ENCODE peak calls at places on chromosome 4, in six cellular contexts. One of them, this sample, is unnamed.

GRCh38 chr4:68369474-68369805 is 19.6 kb upstream of the YTHDC1 start:
- DNase-seq in trophoblast cell: peak; percentile 88
- DNase-seq in IMR-90: no peak
- DNase-seq in mesenchymal stem cell: no peak
- DNase-seq in neuronal stem cell: no peak
- DNase-seq in H1: no peak
- DNase-seq in this sample: no peak

GRCh38 chr4:152634110-152634760 is 45.6 kb downstream of the TMEM154 start:
- DNase-seq in trophoblast cell: no peak
- DNase-seq in IMR-90: no peak
- DNase-seq in mesenchymal stem cell: no peak
- DNase-seq in neuronal stem cell: no peak
- DNase-seq in H1: no peak
- DNase-seq in this sample: no peak

GRCh38 chr4:147678796-147679549 is 5.0 kb downstream of the PRMT9 start:
- DNase-seq in trophoblast cell: peak; percentile 57
- DNase-seq in IMR-90: peak; percentile 41
- DNase-seq in mesenchymal stem cell: no peak
- DNase-seq in neuronal stem cell: no peak
- DNase-seq in H1: peak; percentile 75
- DNase-seq in this sample: peak; percentile 83

GRCh38 chr4:121009578-121010338 is 62.6 kb downstream of the NDNF start:
- DNase-seq in trophoblast cell: no peak
- DNase-seq in IMR-90: no peak
- DNase-seq in mesenchymal stem cell: no peak
- DNase-seq in neuronal stem cell: no peak
- DNase-seq in H1: no peak
- DNase-seq in this sample: no peak

GRCh38 chr4:145619639-145619996 is 433 bp downstream of the MMAA start:
- DNase-seq in trophoblast cell: peak; percentile 11
- DNase-seq in IMR-90: peak; percentile 57
- DNase-seq in mesenchymal stem cell: peak; percentile 66
- DNase-seq in neuronal stem cell: no peak
- DNase-seq in H1: no peak
- DNase-seq in this sample: no peak

GRCh38 chr4:67130411-67130810 is 414.9 kb downstream of the CENPC start:
- DNase-seq in trophoblast cell: no peak
- DNase-seq in IMR-90: no peak
- DNase-seq in mesenchymal stem cell: no peak
- DNase-seq in neuronal stem cell: no peak
- DNase-seq in H1: no peak
- DNase-seq in this sample: no peak

GRCh38 chr4:3872834-3873313 is 106.7 kb downstream of the ADRA2C start:
- DNase-seq in trophoblast cell: no peak
- DNase-seq in IMR-90: no peak
- DNase-seq in mesenchymal stem cell: no peak
- DNase-seq in neuronal stem cell: no peak
- DNase-seq in H1: no peak
- DNase-seq in this sample: peak; percentile 78

GRCh38 chr4:114911141-114911540 is 202.3 kb downstream of the NDST4 start:
- DNase-seq in trophoblast cell: no peak
- DNase-seq in IMR-90: no peak
- DNase-seq in mesenchymal stem cell: no peak
- DNase-seq in neuronal stem cell: no peak
- DNase-seq in H1: no peak
- DNase-seq in this sample: no peak

GRCh38 chr4:94621491-94622080 is 136.2 kb upstream of the BMPR1B start:
- DNase-seq in trophoblast cell: no peak
- DNase-seq in IMR-90: peak; percentile 61
- DNase-seq in mesenchymal stem cell: peak; percentile 57
- DNase-seq in neuronal stem cell: peak; percentile 23
- DNase-seq in H1: no peak
- DNase-seq in this sample: no peak

GRCh38 chr4:95599777-95600436 is 51.1 kb upstream of the UNC5C start:
- DNase-seq in trophoblast cell: no peak
- DNase-seq in IMR-90: no peak
- DNase-seq in mesenchymal stem cell: peak; percentile 78
- DNase-seq in neuronal stem cell: no peak
- DNase-seq in H1: no peak
- DNase-seq in this sample: no peak

GRCh38 chr4:182242793-182243192 is 409 bp upstream of the TENM3 start:
- DNase-seq in trophoblast cell: peak; percentile 88
- DNase-seq in IMR-90: peak; percentile 74
- DNase-seq in mesenchymal stem cell: peak; percentile 11
- DNase-seq in neuronal stem cell: no peak
- DNase-seq in H1: no peak
- DNase-seq in this sample: no peak

GRCh38 chr4:39617534-39617933 is 21.1 kb downstream of the SMIM14 start:
- DNase-seq in trophoblast cell: no peak
- DNase-seq in IMR-90: no peak
- DNase-seq in mesenchymal stem cell: no peak
- DNase-seq in neuronal stem cell: no peak
- DNase-seq in H1: no peak
- DNase-seq in this sample: no peak

DNA sequence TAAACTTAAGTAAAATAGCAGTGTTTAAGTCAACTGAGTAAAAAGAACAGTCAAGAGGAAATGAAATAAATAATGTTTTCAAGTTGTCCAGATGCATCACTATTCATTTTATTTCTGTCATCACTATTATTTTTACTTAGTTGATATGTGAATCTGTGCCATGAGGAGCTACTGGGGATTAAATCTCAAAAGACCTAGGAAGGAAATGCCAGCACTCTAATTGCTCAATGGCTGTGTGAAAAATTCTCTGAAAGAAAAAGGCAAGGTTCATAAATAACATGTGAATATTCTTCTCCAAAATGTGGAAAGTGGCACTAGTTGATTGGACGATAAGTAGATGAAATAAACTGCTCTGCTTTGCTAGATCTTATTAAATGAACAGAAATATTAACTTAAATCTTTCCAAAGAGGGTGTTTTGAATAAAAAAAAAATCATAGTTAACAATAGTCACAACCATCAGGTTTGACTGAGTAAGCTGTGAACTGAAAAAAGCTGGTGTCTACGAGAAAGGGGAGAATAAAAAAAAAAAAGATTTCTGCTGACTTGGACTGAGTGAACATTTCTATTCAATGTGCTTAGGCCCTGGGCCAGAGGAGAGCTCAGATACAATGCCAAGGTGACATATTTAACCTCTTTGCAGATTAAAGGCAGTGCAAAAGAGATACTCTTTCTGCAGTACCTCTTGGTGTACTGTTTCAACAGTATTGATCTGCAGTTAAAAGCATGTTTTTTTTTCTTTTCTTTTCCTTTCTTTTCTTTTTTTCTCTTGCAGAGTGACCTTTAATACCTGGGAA is 1.5 kb downstream of the SPARCL1 start:
- DNase-seq in trophoblast cell: no peak
- DNase-seq in IMR-90: no peak
- DNase-seq in mesenchymal stem cell: no peak
- DNase-seq in neuronal stem cell: no peak
- DNase-seq in H1: no peak
- DNase-seq in this sample: no peak
- H2BK120ac ChIP-seq in trophoblast cell: no peak overlapping the region
- H2BK120ac ChIP-seq in IMR-90: no peak overlapping the region
- H2BK120ac ChIP-seq in mesenchymal stem cell: no peak overlapping the region
- H2BK120ac ChIP-seq in neuronal stem cell: no peak overlapping the region
- H2BK120ac ChIP-seq in H1: no peak overlapping the region
- H2BK120ac ChIP-seq in this sample: no peak overlapping the region

DNA sequence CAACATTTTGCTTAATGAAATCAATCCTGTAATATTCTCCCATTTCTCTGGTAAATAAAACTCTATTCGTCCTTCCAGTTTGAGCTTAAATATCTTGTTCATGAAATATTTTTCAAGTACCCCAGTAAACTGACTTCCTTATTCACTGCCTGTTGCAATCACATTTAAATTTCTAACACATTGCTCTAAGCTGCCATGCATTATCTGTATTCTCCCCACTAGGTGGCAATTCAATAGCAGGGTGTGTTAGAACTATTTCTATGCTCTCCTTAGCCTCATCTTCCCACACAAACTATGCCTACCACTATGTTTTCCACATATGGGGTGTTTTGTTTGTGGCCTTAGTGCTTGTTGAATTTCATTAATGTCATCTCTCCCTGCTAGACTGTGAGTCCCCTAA is 377.1 kb upstream of the HS3ST1 start:
- DNase-seq in trophoblast cell: no peak
- DNase-seq in IMR-90: peak; percentile 1
- DNase-seq in mesenchymal stem cell: peak; percentile 31
- DNase-seq in neuronal stem cell: no peak
- DNase-seq in H1: no peak
- DNase-seq in this sample: no peak
- H3K18ac ChIP-seq in trophoblast cell: no peak overlapping the region
- H3K18ac ChIP-seq in IMR-90: no peak overlapping the region
- H3K18ac ChIP-seq in mesenchymal stem cell: no peak overlapping the region
- H3K18ac ChIP-seq in neuronal stem cell: no peak overlapping the region
- H3K18ac ChIP-seq in H1: no peak overlapping the region
- H3K18ac ChIP-seq in this sample: no peak overlapping the region

GRCh38 chr4:26362745-26363439 is 42.1 kb downstream of the RBPJ start:
- DNase-seq in trophoblast cell: no peak
- DNase-seq in IMR-90: peak; percentile 56
- DNase-seq in mesenchymal stem cell: no peak
- DNase-seq in neuronal stem cell: no peak
- DNase-seq in H1: no peak
- DNase-seq in this sample: no peak
- H3K14ac ChIP-seq in trophoblast cell: no peak overlapping the region
- H3K14ac ChIP-seq in IMR-90: no peak overlapping the region
- H3K14ac ChIP-seq in mesenchymal stem cell: no peak overlapping the region
- H3K14ac ChIP-seq in neuronal stem cell: no peak overlapping the region
- H3K14ac ChIP-seq in H1: no peak overlapping the region
- H3K14ac ChIP-seq in this sample: no peak overlapping the region

DNA sequence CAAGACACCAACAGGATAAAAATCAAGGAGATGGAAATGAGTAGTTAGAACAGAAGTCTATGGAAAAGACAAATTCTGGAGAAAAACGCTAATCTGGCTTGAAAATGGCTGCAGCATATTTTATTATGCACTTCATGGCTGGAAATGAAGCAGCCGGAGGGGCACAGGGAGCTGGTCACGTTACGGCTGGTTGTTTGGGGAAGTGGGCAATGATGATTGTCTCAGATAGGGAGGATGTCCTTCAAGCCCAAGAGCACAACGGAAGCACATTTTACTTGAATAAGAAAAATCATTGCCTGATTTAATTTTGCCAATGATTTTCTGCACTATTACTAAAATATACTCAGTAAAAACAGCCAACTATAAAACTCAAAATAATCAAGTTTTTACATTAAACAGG is 27.2 kb upstream of the MAPK10 start:
- DNase-seq in trophoblast cell: no peak
- DNase-seq in IMR-90: no peak
- DNase-seq in mesenchymal stem cell: no peak
- DNase-seq in neuronal stem cell: no peak
- DNase-seq in H1: no peak
- DNase-seq in this sample: no peak
- H2BK120ac ChIP-seq in trophoblast cell: no peak overlapping the region
- H2BK120ac ChIP-seq in IMR-90: no peak overlapping the region
- H2BK120ac ChIP-seq in mesenchymal stem cell: no peak overlapping the region
- H2BK120ac ChIP-seq in neuronal stem cell: no peak overlapping the region
- H2BK120ac ChIP-seq in H1: no peak overlapping the region
- H2BK120ac ChIP-seq in this sample: no peak overlapping the region

GRCh38 chr4:55031158-55031557 is 94.2 kb downstream of the KDR start:
- DNase-seq in trophoblast cell: no peak
- DNase-seq in IMR-90: no peak
- DNase-seq in mesenchymal stem cell: no peak
- DNase-seq in neuronal stem cell: no peak
- DNase-seq in H1: no peak
- DNase-seq in this sample: no peak

GRCh38 chr4:55035892-55036291 is 89.5 kb downstream of the KDR start:
- DNase-seq in trophoblast cell: no peak
- DNase-seq in IMR-90: no peak
- DNase-seq in mesenchymal stem cell: no peak
- DNase-seq in neuronal stem cell: no peak
- DNase-seq in H1: no peak
- DNase-seq in this sample: no peak

GRCh38 chr4:55032179-55032578 is 93.2 kb downstream of the KDR start:
- DNase-seq in trophoblast cell: no peak
- DNase-seq in IMR-90: no peak
- DNase-seq in mesenchymal stem cell: no peak
- DNase-seq in neuronal stem cell: no peak
- DNase-seq in H1: no peak
- DNase-seq in this sample: no peak

GRCh38 chr4:55032788-55033187 is 92.6 kb downstream of the KDR start:
- DNase-seq in trophoblast cell: peak; percentile 35
- DNase-seq in IMR-90: no peak
- DNase-seq in mesenchymal stem cell: peak; percentile 38
- DNase-seq in neuronal stem cell: no peak
- DNase-seq in H1: no peak
- DNase-seq in this sample: no peak

DNA sequence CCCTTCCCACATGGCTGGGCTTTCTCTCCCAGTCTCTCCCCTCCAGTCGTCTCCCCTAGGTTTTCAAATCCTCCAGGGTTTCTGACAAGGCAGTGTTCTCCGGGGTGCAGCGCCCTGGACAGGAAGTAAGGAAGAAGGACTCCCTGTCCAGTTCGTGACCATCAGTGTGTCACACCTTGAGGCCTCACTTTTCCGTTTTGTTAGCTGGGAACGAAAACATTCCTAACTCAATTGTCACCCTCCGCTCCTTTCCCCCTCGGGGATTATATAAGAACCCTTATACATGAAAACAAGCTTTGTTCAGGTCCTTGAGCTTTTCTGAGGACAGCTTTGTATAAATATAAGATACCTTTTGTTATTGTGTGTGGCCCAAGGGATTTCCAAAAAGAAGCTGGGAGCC is 92.1 kb downstream of the KDR start:
- DNase-seq in trophoblast cell: peak; percentile 59
- DNase-seq in IMR-90: no peak
- DNase-seq in mesenchymal stem cell: no peak
- DNase-seq in neuronal stem cell: no peak
- DNase-seq in H1: no peak
- DNase-seq in this sample: no peak
- H3K18ac ChIP-seq in trophoblast cell: no peak overlapping the region
- H3K18ac ChIP-seq in IMR-90: no peak overlapping the region
- H3K18ac ChIP-seq in mesenchymal stem cell: no peak overlapping the region
- H3K18ac ChIP-seq in neuronal stem cell: peak overlapping the region; percentile 6
- H3K18ac ChIP-seq in H1: no peak overlapping the region
- H3K18ac ChIP-seq in this sample: no peak overlapping the region

GRCh38 chr4:30768278-30768677 is 48.1 kb downstream of the PCDH7 start:
- DNase-seq in trophoblast cell: no peak
- DNase-seq in IMR-90: no peak
- DNase-seq in mesenchymal stem cell: peak; percentile 32
- DNase-seq in neuronal stem cell: no peak
- DNase-seq in H1: no peak
- DNase-seq in this sample: no peak

GRCh38 chr4:30765022-30765421 is 44.9 kb downstream of the PCDH7 start:
- DNase-seq in trophoblast cell: no peak
- DNase-seq in IMR-90: no peak
- DNase-seq in mesenchymal stem cell: no peak
- DNase-seq in neuronal stem cell: no peak
- DNase-seq in H1: no peak
- DNase-seq in this sample: no peak

GRCh38 chr4:30770049-30770549 is 49.9 kb downstream of the PCDH7 start:
- DNase-seq in trophoblast cell: no peak
- DNase-seq in IMR-90: peak; percentile 41
- DNase-seq in mesenchymal stem cell: peak; percentile 66
- DNase-seq in neuronal stem cell: no peak
- DNase-seq in H1: no peak
- DNase-seq in this sample: no peak

GRCh38 chr4:30769093-30769492 is 48.9 kb downstream of the PCDH7 start:
- DNase-seq in trophoblast cell: no peak
- DNase-seq in IMR-90: no peak
- DNase-seq in mesenchymal stem cell: no peak
- DNase-seq in neuronal stem cell: no peak
- DNase-seq in H1: no peak
- DNase-seq in this sample: no peak

GRCh38 chr4:30767147-30767546 is 47.0 kb downstream of the PCDH7 start:
- DNase-seq in trophoblast cell: no peak
- DNase-seq in IMR-90: no peak
- DNase-seq in mesenchymal stem cell: no peak
- DNase-seq in neuronal stem cell: no peak
- DNase-seq in H1: no peak
- DNase-seq in this sample: no peak
- H3K14ac ChIP-seq in trophoblast cell: no peak overlapping the region
- H3K14ac ChIP-seq in IMR-90: no peak overlapping the region
- H3K14ac ChIP-seq in mesenchymal stem cell: no peak overlapping the region
- H3K14ac ChIP-seq in neuronal stem cell: no peak overlapping the region
- H3K14ac ChIP-seq in H1: no peak overlapping the region
- H3K14ac ChIP-seq in this sample: no peak overlapping the region

This sample was measured in H9.